ENCODE peak calls at places on chromosomes 12 and 14, in eight cellular contexts. J, K, B, F, W, R, M and P are unnamed samples.

GRCh38 chr14:90508536-90509254 is 111.9 kb downstream of the CALM1 start:
- DNase-seq in B (no peak), J (no peak), K (no peak), F (no peak), R (no peak), M (no peak), W (peak), P (no peak)

GRCh38 chr14:98816718-98817117 is 455.3 kb downstream of the BCL11B start:
- DNase-seq in J (no peak), M (no peak), K (no peak), F (no peak), W (no peak), B (no peak), R (no peak), P (no peak)

GRCh38 chr12:121383601-121384019 is 16.3 kb upstream of the RNF34 start:
- DNase-seq in B (no peak), K (no peak), F (no peak), R (no peak), J (no peak), W (no peak), M (no peak), P (no peak)

GRCh38 chr12:104958946-104959841 is 1.1 kb upstream of the SLC41A2 start:
- DNase-seq in M (no peak), K (peak), J (peak), F (no peak), B (no peak), R (no peak), W (no peak), P (no peak)

GRCh38 chr14:90303382-90303943 is 28.3 kb downstream of the NRDE2 start:
- DNase-seq in F (no peak), R (no peak), W (no peak), K (no peak), J (no peak), M (no peak), B (no peak), P (no peak)

GRCh38 chr12:54420766-54421144 is 1.7 kb upstream of the ITGA5 start:
- DNase-seq in B (no peak), W (no peak), M (no peak), K (no peak), R (no peak), J (peak), F (no peak), P (no peak)

GRCh38 chr14:87131879-87132278 is 861.1 kb downstream of the GALC start:
- DNase-seq in B (no peak), J (peak), M (no peak), K (no peak), R (no peak), F (no peak), W (no peak), P (no peak)

GRCh38 chr12:78261901-78262300 is 431.2 kb downstream of the NAV3 start:
- DNase-seq in M (no peak), F (no peak), J (no peak), W (no peak), R (no peak), B (no peak), K (no peak), P (no peak)

GRCh38 chr12:121209221-121209620 is 708 bp upstream of the P2RX4 start:
- DNase-seq in W (no peak), R (no peak), B (no peak), M (no peak), J (no peak), K (no peak), F (no peak), P (no peak)

GRCh38 chr14:66330916-66331315 is 155.3 kb upstream of the CCDC196 start:
- DNase-seq in R (no peak), W (no peak), M (no peak), J (peak), F (no peak), B (no peak), K (no peak), P (no peak)

GRCh38 chr12:118328486-118329340 is 44.0 kb downstream of the TAOK3 start:
- DNase-seq in R (no peak), J (no peak), K (no peak), W (no peak), M (no peak), F (no peak), B (no peak), P (no peak)

GRCh38 chr12:76621582-76622024 is 62.0 kb upstream of the OSBPL8 start:
- DNase-seq in R (peak), M (peak), J (peak), W (peak), B (peak), K (peak), F (peak), P (peak)

GRCh38 chr12:82505150-82505549 is 146.8 kb downstream of the METTL25 start:
- DNase-seq in R (no peak), B (no peak), F (no peak), W (no peak), J (no peak), K (no peak), M (no peak), P (no peak)

GRCh38 chr14:55136868-55137785 is 8.1 kb downstream of the LGALS3 start:
- DNase-seq in F (no peak), J (peak), R (no peak), B (no peak), K (no peak), W (peak), M (no peak), P (no peak)

GRCh38 chr12:124940393-124941169 is 26.1 kb upstream of the UBC start:
- DNase-seq in R (peak), F (peak), W (peak), J (peak), M (peak), B (peak), K (peak), P (peak)

GRCh38 chr12:116257213-116257612 is 20.3 kb downstream of the MED13L start:
- DNase-seq in B (no peak), F (no peak), J (peak), W (no peak), K (no peak), M (no peak), R (no peak), P (no peak)

GRCh38 chr14:25431211-25432076 is 381.5 kb upstream of the STXBP6 start:
- DNase-seq in W (peak), M (peak), B (no peak), K (peak), F (peak), R (peak), J (peak), P (no peak)

GRCh38 chr14:49679271-49679670 is 8.7 kb downstream of the POLE2 start:
- DNase-seq in R (no peak), J (no peak), W (no peak), F (no peak), M (no peak), K (no peak), B (no peak), P (no peak)

GRCh38 chr12:112987561-112987960 is 9.2 kb downstream of the OAS2 start:
- DNase-seq in J (no peak), F (no peak), W (no peak), K (no peak), M (no peak), B (no peak), R (no peak), P (no peak)

GRCh38 chr12:47193066-47193465 is 113.3 kb upstream of the AMIGO2 start:
- DNase-seq in R (no peak), B (no peak), W (no peak), J (peak), F (no peak), M (no peak), K (no peak), P (no peak)

GRCh38 chr14:68181395-68182326 is 362.1 kb downstream of the RAD51B start:
- DNase-seq in B (peak), K (no peak), R (no peak), W (no peak), F (no peak), M (no peak), J (peak), P (no peak)

GRCh38 chr12:127711108-127711507 is 555.9 kb upstream of the TMEM132C start:
- DNase-seq in B (no peak), F (no peak), J (no peak), K (no peak), W (no peak), R (peak), M (no peak), P (no peak)

GRCh38 chr12:11539156-11539555 is 110.3 kb upstream of the ETV6 start:
- DNase-seq in R (no peak), M (no peak), W (no peak), B (no peak), K (no peak), J (no peak), F (no peak), P (no peak)

GRCh38 chr14:24085215-24085614 is 8.9 kb upstream of the PCK2 start:
- DNase-seq in K (no peak), B (no peak), R (no peak), F (no peak), M (no peak), W (no peak), J (no peak), P (no peak)

GRCh38 chr14:52348279-52348678 is 34.2 kb downstream of the PTGER2 start:
- DNase-seq in W (no peak), K (no peak), M (no peak), F (no peak), B (no peak), R (no peak), J (peak), P (no peak)

GRCh38 chr14:61511558-61511924 is 183.8 kb upstream of the HIF1A start:
- DNase-seq in W (no peak), F (no peak), M (no peak), R (no peak), J (no peak), K (no peak), B (no peak), P (no peak)

GRCh38 chr12:32115404-32116104 is 8.9 kb downstream of the BICD1 start:
- DNase-seq in B (no peak), W (peak), K (no peak), F (no peak), R (no peak), J (peak), M (no peak), P (peak)

GRCh38 chr12:54262403-54262925 is 17.5 kb downstream of the CBX5 start:
- DNase-seq in K (peak), B (no peak), J (peak), M (no peak), W (no peak), F (no peak), R (no peak), P (no peak)

GRCh38 chr12:29153231-29153630 is 4.2 kb downstream of the FAR2 start:
- DNase-seq in K (no peak), J (no peak), B (no peak), R (no peak), F (no peak), W (no peak), M (no peak), P (no peak)

GRCh38 chr12:101671157-101671791 is 26.2 kb upstream of the CHPT1 start:
- DNase-seq in J (no peak), M (no peak), W (peak), R (no peak), B (peak), K (no peak), F (no peak), P (no peak)

GRCh38 chr12:42130670-42131402 is 13.8 kb downstream of the GXYLT1 start:
- DNase-seq in B (no peak), F (no peak), K (no peak), M (no peak), W (no peak), J (peak), R (no peak), P (no peak)

DNA sequence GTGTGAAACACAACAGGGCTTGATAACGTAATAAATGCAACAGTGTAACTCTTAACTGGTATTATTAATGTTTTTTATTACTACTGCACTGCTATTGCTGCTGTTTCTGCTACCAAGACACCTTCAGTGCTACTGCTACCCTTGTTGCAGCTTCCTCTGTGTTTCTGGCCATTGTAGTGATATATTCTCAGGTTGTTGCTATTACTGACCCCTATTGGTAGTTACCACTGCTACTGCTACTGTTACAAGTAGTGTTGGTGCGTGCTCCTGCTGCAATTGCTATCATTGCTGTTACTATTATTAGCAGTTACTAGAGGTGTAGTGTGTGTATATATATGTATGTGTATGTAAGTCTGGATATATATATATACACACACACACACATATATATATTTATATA is 87.2 kb upstream of the PTPRB start:
- DNase-seq in W (no peak), J (peak), R (no peak), F (no peak), M (no peak), B (no peak), K (no peak), P (no peak)
- TF ChIP-seq CTCF in W (no peak), J (peak), R (peak), F (no peak), M (no peak), B (peak), K (peak), P (no peak)

GRCh38 chr12:27730097-27730588 is 19.5 kb downstream of the MRPS35 start:
- DNase-seq in J (no peak), W (no peak), K (no peak), M (no peak), R (no peak), F (no peak), B (no peak), P (no peak)

GRCh38 chr12:27733052-27733656 is 22.5 kb downstream of the MRPS35 start:
- DNase-seq in M (peak), J (peak), B (peak), F (no peak), W (no peak), K (peak), R (no peak), P (no peak)

GRCh38 chr12:27733791-27734190 is 23.2 kb downstream of the MRPS35 start:
- DNase-seq in B (no peak), J (peak), W (no peak), R (no peak), M (no peak), F (no peak), K (no peak), P (no peak)

GRCh38 chr12:27732281-27732680 is 21.6 kb downstream of the MRPS35 start:
- DNase-seq in B (no peak), W (peak), M (no peak), J (peak), K (no peak), F (no peak), R (no peak), P (no peak)
- TF ChIP-seq CTCF in B (peak), W (no peak), M (no peak), J (peak), K (no peak), F (peak), R (peak), P (no peak)

GRCh38 chr12:132597333-132598283 is 12.8 kb downstream of the LRCOL1 start:
- DNase-seq in J (peak), F (no peak), M (peak), R (peak), W (no peak), K (peak), B (no peak), P (no peak)
- TF ChIP-seq CTCF in J (no peak), F (no peak), M (no peak), R (no peak), W (no peak), K (no peak), B (no peak), P (no peak)

GRCh38 chr12:50084775-50085614 is at the start of gene SMARCD1:
- DNase-seq in R (peak), B (peak), M (peak), W (peak), J (peak), F (peak), K (peak), P (peak)
- TF ChIP-seq CTCF in R (peak), B (peak), M (no peak), W (no peak), J (peak), F (peak), K (peak), P (no peak)